ENCODE peak calls at places on chromosome 21, in eight cellular contexts. One of them, this sample, is unnamed. For H3K4me1, the result is how much of the 10 kb centered on the place peaks cover.

GRCh38 chr21:19508442-19508841 is 1104.9 kb upstream of the TMPRSS15 start:
- DNase-seq in cardiac muscle cell: no peak
- DNase-seq in effector memory CD4-positive, alpha-beta T cell: no peak
- DNase-seq in psoas muscle: no peak
- DNase-seq in CD8-positive, alpha-beta memory T cell: no peak
- DNase-seq in fibroblast of lung: no peak
- DNase-seq in OCI-LY7: no peak
- DNase-seq in CD8-positive, alpha-beta T cell: no peak
- DNase-seq in this sample: no peak

GRCh38 chr21:29540289-29540688 is 241.6 kb downstream of the BACH1 start:
- DNase-seq in cardiac muscle cell: no peak
- DNase-seq in effector memory CD4-positive, alpha-beta T cell: no peak
- DNase-seq in psoas muscle: no peak
- DNase-seq in CD8-positive, alpha-beta memory T cell: no peak
- DNase-seq in fibroblast of lung: no peak
- DNase-seq in OCI-LY7: no peak
- DNase-seq in CD8-positive, alpha-beta T cell: no peak
- DNase-seq in this sample: no peak

GRCh38 chr21:28975401-28975800 is 17.3 kb downstream of the LTN1 start:
- DNase-seq in cardiac muscle cell: peak
- DNase-seq in effector memory CD4-positive, alpha-beta T cell: no peak
- DNase-seq in psoas muscle: no peak
- DNase-seq in CD8-positive, alpha-beta memory T cell: no peak
- DNase-seq in fibroblast of lung: no peak
- DNase-seq in OCI-LY7: no peak
- DNase-seq in CD8-positive, alpha-beta T cell: no peak
- DNase-seq in this sample: no peak

GRCh38 chr21:43797415-43797814 is 8.0 kb downstream of the RRP1 start:
- DNase-seq in cardiac muscle cell: no peak
- DNase-seq in effector memory CD4-positive, alpha-beta T cell: no peak
- DNase-seq in psoas muscle: no peak
- DNase-seq in CD8-positive, alpha-beta memory T cell: no peak
- DNase-seq in fibroblast of lung: no peak
- DNase-seq in OCI-LY7: no peak
- DNase-seq in CD8-positive, alpha-beta T cell: no peak
- DNase-seq in this sample: no peak

GRCh38 chr21:25385912-25386474 is 221.3 kb downstream of the MRPL39 start:
- DNase-seq in cardiac muscle cell: peak
- DNase-seq in effector memory CD4-positive, alpha-beta T cell: no peak
- DNase-seq in psoas muscle: no peak
- DNase-seq in CD8-positive, alpha-beta memory T cell: peak
- DNase-seq in fibroblast of lung: peak
- DNase-seq in OCI-LY7: peak
- DNase-seq in CD8-positive, alpha-beta T cell: no peak
- DNase-seq in this sample: no peak

GRCh38 chr21:38384246-38384576 is 114.1 kb downstream of the ERG start:
- DNase-seq in cardiac muscle cell: no peak
- DNase-seq in effector memory CD4-positive, alpha-beta T cell: no peak
- DNase-seq in psoas muscle: no peak
- DNase-seq in CD8-positive, alpha-beta memory T cell: no peak
- DNase-seq in fibroblast of lung: no peak
- DNase-seq in OCI-LY7: no peak
- DNase-seq in CD8-positive, alpha-beta T cell: no peak
- DNase-seq in this sample: no peak

GRCh38 chr21:27646691-27647090 is 679.8 kb upstream of the ADAMTS5 start:
- DNase-seq in cardiac muscle cell: no peak
- DNase-seq in effector memory CD4-positive, alpha-beta T cell: no peak
- DNase-seq in psoas muscle: no peak
- DNase-seq in CD8-positive, alpha-beta memory T cell: no peak
- DNase-seq in fibroblast of lung: no peak
- DNase-seq in OCI-LY7: no peak
- DNase-seq in CD8-positive, alpha-beta T cell: no peak
- DNase-seq in this sample: no peak

GRCh38 chr21:17636711-17637110 is 24.0 kb upstream of the BTG3 start:
- DNase-seq in cardiac muscle cell: no peak
- DNase-seq in effector memory CD4-positive, alpha-beta T cell: no peak
- DNase-seq in psoas muscle: peak
- DNase-seq in CD8-positive, alpha-beta memory T cell: no peak
- DNase-seq in fibroblast of lung: no peak
- DNase-seq in OCI-LY7: no peak
- DNase-seq in CD8-positive, alpha-beta T cell: no peak
- DNase-seq in this sample: no peak

GRCh38 chr21:33157303-33157702 is 72.4 kb upstream of the IFNAR2 start:
- DNase-seq in cardiac muscle cell: peak
- DNase-seq in effector memory CD4-positive, alpha-beta T cell: no peak
- DNase-seq in psoas muscle: no peak
- DNase-seq in CD8-positive, alpha-beta memory T cell: no peak
- DNase-seq in fibroblast of lung: peak
- DNase-seq in OCI-LY7: no peak
- DNase-seq in CD8-positive, alpha-beta T cell: no peak
- DNase-seq in this sample: no peak

GRCh38 chr21:28805885-28806284 is 186.8 kb downstream of the LTN1 start:
- DNase-seq in cardiac muscle cell: peak
- DNase-seq in effector memory CD4-positive, alpha-beta T cell: no peak
- DNase-seq in psoas muscle: no peak
- DNase-seq in CD8-positive, alpha-beta memory T cell: no peak
- DNase-seq in fibroblast of lung: peak
- DNase-seq in OCI-LY7: no peak
- DNase-seq in CD8-positive, alpha-beta T cell: no peak
- DNase-seq in this sample: peak

GRCh38 chr21:21806711-21807597 is 808.7 kb downstream of the NCAM2 start:
- DNase-seq in cardiac muscle cell: no peak
- DNase-seq in effector memory CD4-positive, alpha-beta T cell: no peak
- DNase-seq in psoas muscle: no peak
- DNase-seq in CD8-positive, alpha-beta memory T cell: no peak
- DNase-seq in fibroblast of lung: no peak
- DNase-seq in OCI-LY7: no peak
- DNase-seq in CD8-positive, alpha-beta T cell: no peak
- DNase-seq in this sample: no peak

GRCh38 chr21:43832648-43833047 is 32.4 kb upstream of the AGPAT3 start:
- DNase-seq in cardiac muscle cell: no peak
- DNase-seq in effector memory CD4-positive, alpha-beta T cell: no peak
- DNase-seq in psoas muscle: no peak
- DNase-seq in CD8-positive, alpha-beta memory T cell: no peak
- DNase-seq in fibroblast of lung: no peak
- DNase-seq in OCI-LY7: no peak
- DNase-seq in CD8-positive, alpha-beta T cell: no peak
- DNase-seq in this sample: no peak

GRCh38 chr21:30718239-30718909 is at the start of gene KRTAP21-3:
- DNase-seq in cardiac muscle cell: no peak
- DNase-seq in effector memory CD4-positive, alpha-beta T cell: no peak
- DNase-seq in psoas muscle: no peak
- DNase-seq in CD8-positive, alpha-beta memory T cell: no peak
- DNase-seq in fibroblast of lung: peak
- DNase-seq in OCI-LY7: no peak
- DNase-seq in CD8-positive, alpha-beta T cell: no peak
- DNase-seq in this sample: no peak

GRCh38 chr21:44415073-44416025 is 40.0 kb upstream of the LRRC3 start:
- DNase-seq in cardiac muscle cell: no peak
- DNase-seq in effector memory CD4-positive, alpha-beta T cell: no peak
- DNase-seq in psoas muscle: no peak
- DNase-seq in CD8-positive, alpha-beta memory T cell: no peak
- DNase-seq in fibroblast of lung: no peak
- DNase-seq in OCI-LY7: no peak
- DNase-seq in CD8-positive, alpha-beta T cell: no peak
- DNase-seq in this sample: no peak

GRCh38 chr21:44261191-44261631 is 486 bp downstream of the DNMT3L start:
- DNase-seq in cardiac muscle cell: no peak
- DNase-seq in effector memory CD4-positive, alpha-beta T cell: no peak
- DNase-seq in psoas muscle: no peak
- DNase-seq in CD8-positive, alpha-beta memory T cell: no peak
- DNase-seq in fibroblast of lung: no peak
- DNase-seq in OCI-LY7: no peak
- DNase-seq in CD8-positive, alpha-beta T cell: no peak
- DNase-seq in this sample: no peak

GRCh38 chr21:38817371-38818335 is 11.9 kb downstream of the ETS2 start:
- DNase-seq in cardiac muscle cell: peak
- DNase-seq in effector memory CD4-positive, alpha-beta T cell: no peak
- DNase-seq in psoas muscle: no peak
- DNase-seq in CD8-positive, alpha-beta memory T cell: no peak
- DNase-seq in fibroblast of lung: peak
- DNase-seq in OCI-LY7: no peak
- DNase-seq in CD8-positive, alpha-beta T cell: no peak
- DNase-seq in this sample: peak

GRCh38 chr21:29538115-29538514 is 239.4 kb downstream of the BACH1 start:
- DNase-seq in cardiac muscle cell: peak
- DNase-seq in effector memory CD4-positive, alpha-beta T cell: no peak
- DNase-seq in psoas muscle: no peak
- DNase-seq in CD8-positive, alpha-beta memory T cell: no peak
- DNase-seq in fibroblast of lung: peak
- DNase-seq in OCI-LY7: no peak
- DNase-seq in CD8-positive, alpha-beta T cell: no peak
- DNase-seq in this sample: no peak

GRCh38 chr21:36004441-36004840 is 55.9 kb downstream of the SETD4 start:
- DNase-seq in cardiac muscle cell: no peak
- DNase-seq in effector memory CD4-positive, alpha-beta T cell: no peak
- DNase-seq in psoas muscle: no peak
- DNase-seq in CD8-positive, alpha-beta memory T cell: no peak
- DNase-seq in fibroblast of lung: no peak
- DNase-seq in OCI-LY7: no peak
- DNase-seq in CD8-positive, alpha-beta T cell: no peak
- DNase-seq in this sample: no peak

GRCh38 chr21:38831526-38832467 is 26.1 kb downstream of the ETS2 start:
- DNase-seq in cardiac muscle cell: peak
- DNase-seq in effector memory CD4-positive, alpha-beta T cell: peak
- DNase-seq in psoas muscle: no peak
- DNase-seq in CD8-positive, alpha-beta memory T cell: no peak
- DNase-seq in fibroblast of lung: peak
- DNase-seq in OCI-LY7: no peak
- DNase-seq in CD8-positive, alpha-beta T cell: no peak
- DNase-seq in this sample: peak

GRCh38 chr21:42641311-42642218 is 11.9 kb upstream of the PDE9A start:
- DNase-seq in cardiac muscle cell: peak
- DNase-seq in effector memory CD4-positive, alpha-beta T cell: no peak
- DNase-seq in psoas muscle: peak
- DNase-seq in CD8-positive, alpha-beta memory T cell: no peak
- DNase-seq in fibroblast of lung: peak
- DNase-seq in OCI-LY7: no peak
- DNase-seq in CD8-positive, alpha-beta T cell: no peak
- DNase-seq in this sample: no peak

GRCh38 chr21:42642219-42642745 is 11.1 kb upstream of the PDE9A start:
- DNase-seq in cardiac muscle cell: no peak
- DNase-seq in effector memory CD4-positive, alpha-beta T cell: no peak
- DNase-seq in psoas muscle: peak
- DNase-seq in CD8-positive, alpha-beta memory T cell: no peak
- DNase-seq in fibroblast of lung: no peak
- DNase-seq in OCI-LY7: no peak
- DNase-seq in CD8-positive, alpha-beta T cell: no peak
- DNase-seq in this sample: no peak

GRCh38 chr21:42639646-42640152 is 13.7 kb upstream of the PDE9A start:
- DNase-seq in cardiac muscle cell: no peak
- DNase-seq in effector memory CD4-positive, alpha-beta T cell: no peak
- DNase-seq in psoas muscle: peak
- DNase-seq in CD8-positive, alpha-beta memory T cell: no peak
- DNase-seq in fibroblast of lung: no peak
- DNase-seq in OCI-LY7: no peak
- DNase-seq in CD8-positive, alpha-beta T cell: no peak
- DNase-seq in this sample: no peak

GRCh38 chr21:42638266-42638863 is 15.1 kb upstream of the PDE9A start:
- DNase-seq in cardiac muscle cell: no peak
- DNase-seq in effector memory CD4-positive, alpha-beta T cell: no peak
- DNase-seq in psoas muscle: peak
- DNase-seq in CD8-positive, alpha-beta memory T cell: no peak
- DNase-seq in fibroblast of lung: no peak
- DNase-seq in OCI-LY7: no peak
- DNase-seq in CD8-positive, alpha-beta T cell: no peak
- DNase-seq in this sample: no peak

GRCh38 chr21:42640486-42640885 is 12.9 kb upstream of the PDE9A start:
- DNase-seq in cardiac muscle cell: no peak
- DNase-seq in effector memory CD4-positive, alpha-beta T cell: no peak
- DNase-seq in psoas muscle: peak
- DNase-seq in CD8-positive, alpha-beta memory T cell: no peak
- DNase-seq in fibroblast of lung: no peak
- DNase-seq in OCI-LY7: no peak
- DNase-seq in CD8-positive, alpha-beta T cell: no peak
- DNase-seq in this sample: no peak
- H3K27ac ChIP-seq in cardiac muscle cell: no peak
- H3K27ac ChIP-seq in effector memory CD4-positive, alpha-beta T cell: no peak
- H3K27ac ChIP-seq in psoas muscle: no peak
- H3K27ac ChIP-seq in CD8-positive, alpha-beta memory T cell: no peak
- H3K27ac ChIP-seq in fibroblast of lung: no peak
- H3K27ac ChIP-seq in OCI-LY7: no peak
- H3K27ac ChIP-seq in CD8-positive, alpha-beta T cell: no peak
- H3K27ac ChIP-seq in this sample: no peak

DNA sequence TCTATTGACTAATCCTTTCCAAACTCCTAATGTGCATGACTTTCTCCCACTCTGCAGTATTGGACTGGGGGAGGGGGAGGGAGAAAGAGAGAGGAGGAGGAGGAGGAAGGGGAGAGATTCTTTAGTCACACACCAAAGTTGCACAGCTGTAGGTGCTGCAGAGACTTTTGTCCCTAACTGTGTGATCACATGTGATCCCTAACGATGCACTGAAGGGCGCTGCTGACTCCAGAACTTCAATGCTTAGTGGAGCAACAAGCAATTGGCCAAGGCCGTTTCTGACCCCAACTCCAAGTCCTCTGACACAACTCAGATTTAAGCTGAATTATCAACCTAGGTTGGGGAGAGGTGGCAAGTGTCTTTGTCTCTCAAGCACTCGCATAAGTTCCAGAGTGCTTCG is 191.7 kb downstream of the HUNK start:
- DNase-seq in cardiac muscle cell: no peak
- DNase-seq in effector memory CD4-positive, alpha-beta T cell: no peak
- DNase-seq in psoas muscle: no peak
- DNase-seq in CD8-positive, alpha-beta memory T cell: no peak
- DNase-seq in fibroblast of lung: no peak
- DNase-seq in OCI-LY7: no peak
- DNase-seq in CD8-positive, alpha-beta T cell: no peak
- DNase-seq in this sample: no peak
- H3K4me3 ChIP-seq in cardiac muscle cell: no peak
- H3K4me3 ChIP-seq in effector memory CD4-positive, alpha-beta T cell: no peak
- H3K4me3 ChIP-seq in psoas muscle: no peak
- H3K4me3 ChIP-seq in CD8-positive, alpha-beta memory T cell: no peak
- H3K4me3 ChIP-seq in fibroblast of lung: no peak
- H3K4me3 ChIP-seq in OCI-LY7: no peak
- H3K4me3 ChIP-seq in CD8-positive, alpha-beta T cell: no peak
- H3K4me3 ChIP-seq in this sample: no peak

DNA sequence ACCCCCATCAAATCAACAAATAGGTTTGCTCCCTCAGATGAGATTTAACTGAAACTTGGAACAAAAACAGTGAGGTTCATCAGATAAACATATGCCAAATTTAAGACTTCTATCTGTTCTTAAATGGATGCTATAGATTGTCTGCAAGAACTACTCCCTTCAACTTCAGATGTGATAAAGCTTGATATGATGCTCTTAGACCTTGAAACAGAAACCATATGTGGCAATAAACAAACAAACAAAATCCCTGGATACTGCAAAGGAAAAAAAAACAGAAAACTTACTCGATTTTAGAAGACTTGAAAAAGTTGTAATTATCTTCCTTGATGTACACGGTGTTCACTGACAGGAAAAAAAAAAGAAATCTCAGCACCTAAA is 286.1 kb upstream of the USP25 start:
- DNase-seq in cardiac muscle cell: peak
- DNase-seq in effector memory CD4-positive, alpha-beta T cell: no peak
- DNase-seq in psoas muscle: no peak
- DNase-seq in CD8-positive, alpha-beta memory T cell: no peak
- DNase-seq in fibroblast of lung: no peak
- DNase-seq in OCI-LY7: no peak
- DNase-seq in CD8-positive, alpha-beta T cell: no peak
- DNase-seq in this sample: no peak
- H3K4me1 ChIP-seq in cardiac muscle cell: under half
- H3K4me1 ChIP-seq in effector memory CD4-positive, alpha-beta T cell: under half
- H3K4me1 ChIP-seq in psoas muscle: under half
- H3K4me1 ChIP-seq in CD8-positive, alpha-beta memory T cell: under half
- H3K4me1 ChIP-seq in fibroblast of lung: under half
- H3K4me1 ChIP-seq in OCI-LY7: under half
- H3K4me1 ChIP-seq in CD8-positive, alpha-beta T cell: under half
- H3K4me1 ChIP-seq in this sample: under half

GRCh38 chr21:42235593-42235992 is 16.7 kb downstream of the ABCG1 start:
- DNase-seq in cardiac muscle cell: no peak
- DNase-seq in effector memory CD4-positive, alpha-beta T cell: no peak
- DNase-seq in psoas muscle: peak
- DNase-seq in CD8-positive, alpha-beta memory T cell: peak
- DNase-seq in fibroblast of lung: no peak
- DNase-seq in OCI-LY7: no peak
- DNase-seq in CD8-positive, alpha-beta T cell: no peak
- DNase-seq in this sample: no peak
- H3K27ac ChIP-seq in cardiac muscle cell: no peak
- H3K27ac ChIP-seq in effector memory CD4-positive, alpha-beta T cell: peak
- H3K27ac ChIP-seq in psoas muscle: peak
- H3K27ac ChIP-seq in CD8-positive, alpha-beta memory T cell: no peak
- H3K27ac ChIP-seq in fibroblast of lung: no peak
- H3K27ac ChIP-seq in OCI-LY7: peak
- H3K27ac ChIP-seq in CD8-positive, alpha-beta T cell: peak
- H3K27ac ChIP-seq in this sample: no peak